ENCODE peak calls at places on chromosomes 7 and 10, in eight cellular contexts. S is GM12878; D is hypothalamus; A is non-pigmented ciliary epithelial cell; Q is kidney epithelial cell; L is NCI-H1694 treated with DMSO at 0.1 percent for 48 hours; I is mesenchymal stem cell; T is stimulated activated CD8-positive, alpha-beta memory T cell treated with anti-CD3 and anti-CD28 coated beads, Interleukin-4, amount 100 ng/mL, for 48 hours. H is an unnamed sample.

GRCh38 chr10:102868976-102869289 is 337 bp upstream of the AS3MT start:
- DNase-seq in S (no peak), D (no peak), A (no peak), Q (no peak), L (peak; percentile 22), I (peak; percentile 29), T (no peak), H (no peak)

GRCh38 chr7:9978111-9979064 is 995.3 kb upstream of the PHF14 start:
- DNase-seq in S (no peak), D (no peak), A (no peak), Q (no peak), L (no peak), I (peak; percentile 54), T (no peak), H (no peak)

GRCh38 chr10:97778452-97779302 is 6.9 kb upstream of the SFRP5 start:
- DNase-seq in S (no peak), D (no peak), A (no peak), Q (no peak), L (no peak), I (no peak), T (no peak), H (no peak)

GRCh38 chr10:11472158-11472753 is 139.2 kb downstream of the USP6NL start:
- DNase-seq in S (no peak), D (no peak), A (peak; percentile 18), Q (no peak), L (peak; percentile 45), I (peak; percentile 58), T (peak; percentile 83), H (peak; percentile 61)

GRCh38 chr7:92527300-92528187 is 776 bp downstream of the PEX1 start:
- DNase-seq in S (peak; percentile 15), D (no peak), A (peak; percentile 14), Q (no peak), L (peak; percentile 47), I (peak; percentile 78), T (peak; percentile 66), H (peak; percentile 48)

GRCh38 chr7:2474813-2475677 is 1.2 kb downstream of the GRIFIN start:
- DNase-seq in S (no peak), D (no peak), A (no peak), Q (no peak), L (no peak), I (no peak), T (no peak), H (peak; percentile 53)

GRCh38 chr10:91077549-91078017 is 142.9 kb upstream of the PCGF5 start:
- DNase-seq in S (no peak), D (no peak), A (no peak), Q (no peak), L (peak; percentile 77), I (no peak), T (no peak), H (peak; percentile 74)

GRCh38 chr10:133464582-133465031 is 10.9 kb downstream of the SCART1 start:
- DNase-seq in S (no peak), D (no peak), A (no peak), Q (no peak), L (no peak), I (no peak), T (peak; percentile 17), H (no peak)

GRCh38 chr10:117449636-117450035 is 74.4 kb upstream of the PDZD8 start:
- DNase-seq in S (no peak), D (no peak), A (no peak), Q (no peak), L (no peak), I (no peak), T (no peak), H (no peak)

GRCh38 chr10:70662362-70663220 is 9.7 kb upstream of the ADAMTS14 start:
- DNase-seq in S (no peak), D (no peak), A (no peak), Q (no peak), L (no peak), I (peak; percentile 58), T (no peak), H (no peak)

GRCh38 chr7:102728-103127 is 89.6 kb upstream of the FAM20C start:
- DNase-seq in S (no peak), D (no peak), A (no peak), Q (no peak), L (no peak), I (no peak), T (no peak), H (no peak)

GRCh38 chr10:113557389-113558321 is 4.8 kb downstream of the HABP2 start:
- DNase-seq in S (no peak), D (no peak), A (no peak), Q (no peak), L (no peak), I (no peak), T (no peak), H (peak; percentile 46)

GRCh38 chr10:105023706-105024105 is 382.6 kb downstream of the SORCS3 start:
- DNase-seq in S (no peak), D (no peak), A (no peak), Q (peak; percentile 82), L (no peak), I (no peak), T (no peak), H (no peak)

GRCh38 chr10:36840793-36841192 is 284.6 kb upstream of the ANKRD30A start:
- DNase-seq in S (no peak), D (no peak), A (no peak), Q (no peak), L (no peak), I (no peak), T (no peak), H (no peak)

GRCh38 chr7:114759347-114760062 is 162.4 kb upstream of the MDFIC start:
- DNase-seq in S (no peak), D (no peak), A (no peak), Q (no peak), L (no peak), I (no peak), T (no peak), H (no peak)

GRCh38 chr7:30770936-30771858 is at the start of gene MINDY4:
- DNase-seq in S (no peak), D (peak; percentile 64), A (no peak), Q (no peak), L (no peak), I (peak; percentile 88), T (peak; percentile 78), H (peak; percentile 89)

GRCh38 chr10:119348516-119349240 is 141.3 kb downstream of the GRK5 start:
- DNase-seq in S (no peak), D (no peak), A (no peak), Q (no peak), L (no peak), I (no peak), T (no peak), H (no peak)

GRCh38 chr10:29908977-29909376 is 150.4 kb downstream of the JCAD start:
- DNase-seq in S (no peak), D (no peak), A (no peak), Q (no peak), L (no peak), I (no peak), T (no peak), H (no peak)

GRCh38 chr7:104843198-104843597 is 170.8 kb upstream of the KMT2E start:
- DNase-seq in S (no peak), D (no peak), A (no peak), Q (no peak), L (no peak), I (no peak), T (no peak), H (no peak)

GRCh38 chr7:130868150-130868549 is 134.1 kb upstream of the KLF14 start:
- DNase-seq in S (no peak), D (no peak), A (no peak), Q (no peak), L (no peak), I (no peak), T (no peak), H (no peak)

GRCh38 chr7:4631664-4632171 is 50.4 kb upstream of the FOXK1 start:
- DNase-seq in S (no peak), D (peak; percentile 18), A (no peak), Q (peak; percentile 70), L (peak; percentile 78), I (peak; percentile 30), T (no peak), H (peak; percentile 54)

GRCh38 chr10:103111031-103111917 is 81.8 kb downstream of the NT5C2 start:
- DNase-seq in S (peak; percentile 81), D (no peak), A (no peak), Q (no peak), L (no peak), I (peak; percentile 41), T (no peak), H (no peak)

GRCh38 chr10:128150045-128150493 is 23.8 kb upstream of the MKI67 start:
- DNase-seq in S (no peak), D (no peak), A (no peak), Q (no peak), L (peak; percentile 22), I (peak; percentile 69), T (peak; percentile 83), H (peak; percentile 78)

GRCh38 chr10:35011771-35012191 is 78.4 kb downstream of the CUL2 start:
- DNase-seq in S (no peak), D (no peak), A (no peak), Q (no peak), L (no peak), I (no peak), T (no peak), H (no peak)

GRCh38 chr10:72164617-72165016 is 51.2 kb upstream of the ANAPC16 start:
- DNase-seq in S (no peak), D (no peak), A (no peak), Q (no peak), L (no peak), I (peak; percentile 35), T (no peak), H (no peak)

GRCh38 chr10:6035101-6035834 is 26.9 kb downstream of the IL2RA start:
- DNase-seq in S (no peak), D (no peak), A (no peak), Q (no peak), L (no peak), I (no peak), T (peak; percentile 50), H (no peak)

GRCh38 chr10:4372601-4373000 is 453.4 kb upstream of the AKR1E2 start:
- DNase-seq in S (no peak), D (no peak), A (peak; percentile 96), Q (no peak), L (no peak), I (peak; percentile 91), T (no peak), H (no peak)